ENCODE peak calls at places on chromosome 15, in five cellular contexts. One of them, this sample, is unnamed.

GRCh38 chr15:74628949-74629348 is 13.3 kb downstream of the CLK3 start:
- DNase-seq in transverse colon: no peak
- DNase-seq in ovary: no peak
- DNase-seq in body of pancreas: no peak
- DNase-seq in sigmoid colon: no peak
- DNase-seq in this sample: no peak

GRCh38 chr15:40843885-40844542 is at the start of gene SPINT1:
- DNase-seq in transverse colon: peak
- DNase-seq in ovary: no peak
- DNase-seq in body of pancreas: peak
- DNase-seq in sigmoid colon: no peak
- DNase-seq in this sample: no peak

GRCh38 chr15:69522361-69522760 is 69.7 kb downstream of the RPLP1 start:
- DNase-seq in transverse colon: no peak
- DNase-seq in ovary: no peak
- DNase-seq in body of pancreas: no peak
- DNase-seq in sigmoid colon: no peak
- DNase-seq in this sample: no peak

GRCh38 chr15:60933914-60934885 is 294.9 kb downstream of the RORA start:
- DNase-seq in transverse colon: no peak
- DNase-seq in ovary: no peak
- DNase-seq in body of pancreas: no peak
- DNase-seq in sigmoid colon: no peak
- DNase-seq in this sample: no peak

GRCh38 chr15:68372291-68372811 is 59.6 kb downstream of the ITGA11 start:
- DNase-seq in transverse colon: no peak
- DNase-seq in ovary: peak
- DNase-seq in body of pancreas: no peak
- DNase-seq in sigmoid colon: peak
- DNase-seq in this sample: peak

GRCh38 chr15:69794643-69795461 is 302.9 kb downstream of the TLE3 start:
- DNase-seq in transverse colon: no peak
- DNase-seq in ovary: peak
- DNase-seq in body of pancreas: peak
- DNase-seq in sigmoid colon: peak
- DNase-seq in this sample: no peak

GRCh38 chr15:70121656-70122297 is 24.1 kb upstream of the TLE3 start:
- DNase-seq in transverse colon: peak
- DNase-seq in ovary: peak
- DNase-seq in body of pancreas: no peak
- DNase-seq in sigmoid colon: peak
- DNase-seq in this sample: peak

GRCh38 chr15:80932989-80933388 is 56.6 kb downstream of the MESD start:
- DNase-seq in transverse colon: peak
- DNase-seq in ovary: peak
- DNase-seq in body of pancreas: no peak
- DNase-seq in sigmoid colon: peak
- DNase-seq in this sample: peak

GRCh38 chr15:88433046-88433685 is 34.0 kb downstream of the MRPL46 start:
- DNase-seq in transverse colon: no peak
- DNase-seq in ovary: no peak
- DNase-seq in body of pancreas: no peak
- DNase-seq in sigmoid colon: no peak
- DNase-seq in this sample: no peak

GRCh38 chr15:57865294-57865693 is 158.8 kb downstream of the POLR2M start:
- DNase-seq in transverse colon: no peak
- DNase-seq in ovary: no peak
- DNase-seq in body of pancreas: no peak
- DNase-seq in sigmoid colon: no peak
- DNase-seq in this sample: no peak
- TF ChIP-seq CTCF in transverse colon: no peak
- TF ChIP-seq CTCF in ovary: no peak
- TF ChIP-seq CTCF in body of pancreas: peak
- TF ChIP-seq CTCF in sigmoid colon: no peak
- TF ChIP-seq CTCF in this sample: peak

GRCh38 chr15:27645672-27646071 is 453.4 kb downstream of the OCA2 start:
- DNase-seq in transverse colon: no peak
- DNase-seq in ovary: no peak
- DNase-seq in body of pancreas: no peak
- DNase-seq in sigmoid colon: no peak
- DNase-seq in this sample: no peak
- TF ChIP-seq POLR2A in transverse colon: no peak
- TF ChIP-seq POLR2A in ovary: no peak
- TF ChIP-seq POLR2A in body of pancreas: no peak
- TF ChIP-seq POLR2A in sigmoid colon: no peak
- TF ChIP-seq POLR2A in this sample: no peak

GRCh38 chr15:48336940-48337339 is 5.7 kb downstream of the DUT start:
- DNase-seq in transverse colon: no peak
- DNase-seq in ovary: no peak
- DNase-seq in body of pancreas: no peak
- DNase-seq in sigmoid colon: no peak
- DNase-seq in this sample: no peak

GRCh38 chr15:48331796-48332641 is 790 bp downstream of the DUT start:
- DNase-seq in transverse colon: peak
- DNase-seq in ovary: peak
- DNase-seq in body of pancreas: peak
- DNase-seq in sigmoid colon: peak
- DNase-seq in this sample: peak

GRCh38 chr15:48333553-48333952 is 2.3 kb downstream of the DUT start:
- DNase-seq in transverse colon: no peak
- DNase-seq in ovary: no peak
- DNase-seq in body of pancreas: no peak
- DNase-seq in sigmoid colon: no peak
- DNase-seq in this sample: no peak

GRCh38 chr15:48332642-48333034 is 1.4 kb downstream of the DUT start:
- DNase-seq in transverse colon: no peak
- DNase-seq in ovary: no peak
- DNase-seq in body of pancreas: no peak
- DNase-seq in sigmoid colon: no peak
- DNase-seq in this sample: no peak

GRCh38 chr15:48334260-48334659 is 3.0 kb downstream of the DUT start:
- DNase-seq in transverse colon: no peak
- DNase-seq in ovary: no peak
- DNase-seq in body of pancreas: no peak
- DNase-seq in sigmoid colon: no peak
- DNase-seq in this sample: no peak
- TF ChIP-seq CTCF in transverse colon: no peak
- TF ChIP-seq CTCF in ovary: no peak
- TF ChIP-seq CTCF in body of pancreas: no peak
- TF ChIP-seq CTCF in sigmoid colon: no peak
- TF ChIP-seq CTCF in this sample: no peak

GRCh38 chr15:84886984-84887299 is 2.5 kb downstream of the SLC28A1 start:
- DNase-seq in transverse colon: no peak
- DNase-seq in ovary: no peak
- DNase-seq in body of pancreas: no peak
- DNase-seq in sigmoid colon: no peak
- DNase-seq in this sample: no peak
- TF ChIP-seq POLR2A in transverse colon: no peak
- TF ChIP-seq POLR2A in ovary: no peak
- TF ChIP-seq POLR2A in body of pancreas: no peak
- TF ChIP-seq POLR2A in sigmoid colon: no peak
- TF ChIP-seq POLR2A in this sample: no peak

DNA sequence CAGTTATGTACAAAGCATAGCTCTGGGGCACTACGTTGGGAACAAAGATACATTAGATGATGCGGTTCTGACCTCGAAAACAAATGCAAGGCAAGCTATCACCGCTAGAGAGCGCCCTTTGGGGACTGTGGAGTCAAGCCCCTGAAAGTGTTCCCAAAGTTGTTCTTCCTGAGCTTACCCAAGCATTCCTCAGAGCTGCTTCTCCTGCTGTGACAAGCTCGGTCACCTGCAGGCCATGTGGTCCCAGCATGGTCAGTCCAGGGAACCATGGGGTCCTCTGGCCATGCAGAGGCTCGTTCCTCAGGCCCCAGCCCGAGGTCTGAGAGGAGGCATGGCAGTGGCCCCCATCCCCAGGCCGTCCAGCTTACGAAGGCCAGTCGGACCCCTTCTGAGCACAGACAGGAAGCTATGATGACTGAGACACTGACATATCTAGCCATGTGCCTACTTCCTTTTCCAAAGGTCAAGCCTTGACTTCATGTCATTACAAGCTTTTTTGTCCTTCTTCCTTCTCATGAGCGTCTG is 79.5 kb downstream of the ATP10A start:
- DNase-seq in transverse colon: no peak
- DNase-seq in ovary: no peak
- DNase-seq in body of pancreas: no peak
- DNase-seq in sigmoid colon: peak
- DNase-seq in this sample: no peak
- TF ChIP-seq CTCF in transverse colon: no peak
- TF ChIP-seq CTCF in ovary: no peak
- TF ChIP-seq CTCF in body of pancreas: no peak
- TF ChIP-seq CTCF in sigmoid colon: no peak
- TF ChIP-seq CTCF in this sample: peak

DNA sequence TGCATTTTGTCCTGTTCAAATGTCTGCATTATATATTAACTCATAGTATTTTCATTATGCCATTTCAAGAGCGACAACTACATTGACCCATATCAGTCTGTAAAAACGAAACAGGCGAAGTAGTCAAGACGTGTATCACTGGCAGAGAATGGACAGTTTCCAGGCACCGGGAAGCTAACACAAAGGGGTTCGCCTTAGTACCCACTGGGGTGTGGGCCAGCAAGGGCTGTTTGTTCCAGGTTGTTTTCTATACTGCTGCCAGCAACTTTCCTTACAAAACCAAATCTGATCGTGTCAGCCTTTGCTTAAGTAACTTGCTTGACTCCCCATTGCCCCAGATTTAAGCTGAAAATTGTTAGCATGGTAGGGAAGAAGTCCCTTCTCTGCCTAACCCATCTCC is 87.1 kb downstream of the CGNL1 start:
- DNase-seq in transverse colon: no peak
- DNase-seq in ovary: no peak
- DNase-seq in body of pancreas: no peak
- DNase-seq in sigmoid colon: no peak
- DNase-seq in this sample: no peak
- TF ChIP-seq POLR2A in transverse colon: no peak
- TF ChIP-seq POLR2A in ovary: no peak
- TF ChIP-seq POLR2A in body of pancreas: no peak
- TF ChIP-seq POLR2A in sigmoid colon: no peak
- TF ChIP-seq POLR2A in this sample: no peak

GRCh38 chr15:56102401-56102800 is 109.0 kb upstream of the NEDD4 start:
- DNase-seq in transverse colon: no peak
- DNase-seq in ovary: no peak
- DNase-seq in body of pancreas: no peak
- DNase-seq in sigmoid colon: no peak
- DNase-seq in this sample: no peak

GRCh38 chr15:56095406-56095805 is 102.0 kb upstream of the NEDD4 start:
- DNase-seq in transverse colon: no peak
- DNase-seq in ovary: no peak
- DNase-seq in body of pancreas: no peak
- DNase-seq in sigmoid colon: no peak
- DNase-seq in this sample: no peak

GRCh38 chr15:56099311-56099710 is 105.9 kb upstream of the NEDD4 start:
- DNase-seq in transverse colon: no peak
- DNase-seq in ovary: no peak
- DNase-seq in body of pancreas: no peak
- DNase-seq in sigmoid colon: no peak
- DNase-seq in this sample: no peak

DNA sequence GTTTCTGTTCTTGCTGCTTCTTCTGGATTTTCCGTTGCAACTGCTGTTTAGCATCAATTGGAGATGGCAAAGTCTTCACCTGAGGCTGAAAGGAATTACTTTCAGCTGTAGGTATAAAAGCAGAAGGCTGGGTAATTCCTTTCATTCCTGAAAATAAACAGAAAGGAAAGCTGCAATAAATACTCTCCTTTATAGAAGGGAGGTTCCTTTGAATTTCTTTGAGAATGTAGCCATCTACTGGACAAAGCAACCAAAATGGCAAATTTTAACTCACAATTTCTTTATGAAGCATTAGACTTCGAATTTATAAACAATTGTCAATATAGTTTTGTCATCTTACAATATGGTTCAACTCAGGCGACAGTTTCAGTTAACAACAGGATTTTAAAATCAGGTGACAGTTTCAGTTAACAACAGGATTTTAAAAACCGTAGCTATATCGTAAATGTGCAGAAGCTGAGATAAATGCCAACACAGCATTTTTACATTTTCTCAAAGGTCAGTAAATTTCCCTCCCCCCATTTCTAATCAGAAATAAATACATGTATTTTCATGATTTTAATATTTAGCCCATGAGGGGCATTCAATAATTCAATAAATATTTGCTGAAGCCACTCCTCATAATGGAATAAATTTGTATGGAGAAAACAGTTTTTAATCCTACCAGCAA is 105.0 kb upstream of the NEDD4 start:
- DNase-seq in transverse colon: no peak
- DNase-seq in ovary: no peak
- DNase-seq in body of pancreas: no peak
- DNase-seq in sigmoid colon: no peak
- DNase-seq in this sample: no peak
- TF ChIP-seq CTCF in transverse colon: no peak
- TF ChIP-seq CTCF in ovary: no peak
- TF ChIP-seq CTCF in body of pancreas: no peak
- TF ChIP-seq CTCF in sigmoid colon: no peak
- TF ChIP-seq CTCF in this sample: no peak

GRCh38 chr15:101723161-101723873 is 956 bp downstream of the TARS3 start:
- DNase-seq in transverse colon: peak
- DNase-seq in ovary: no peak
- DNase-seq in body of pancreas: no peak
- DNase-seq in sigmoid colon: no peak
- DNase-seq in this sample: no peak
- TF ChIP-seq POLR2A in transverse colon: no peak
- TF ChIP-seq POLR2A in ovary: no peak
- TF ChIP-seq POLR2A in body of pancreas: no peak
- TF ChIP-seq POLR2A in sigmoid colon: no peak
- TF ChIP-seq POLR2A in this sample: no peak

DNA sequence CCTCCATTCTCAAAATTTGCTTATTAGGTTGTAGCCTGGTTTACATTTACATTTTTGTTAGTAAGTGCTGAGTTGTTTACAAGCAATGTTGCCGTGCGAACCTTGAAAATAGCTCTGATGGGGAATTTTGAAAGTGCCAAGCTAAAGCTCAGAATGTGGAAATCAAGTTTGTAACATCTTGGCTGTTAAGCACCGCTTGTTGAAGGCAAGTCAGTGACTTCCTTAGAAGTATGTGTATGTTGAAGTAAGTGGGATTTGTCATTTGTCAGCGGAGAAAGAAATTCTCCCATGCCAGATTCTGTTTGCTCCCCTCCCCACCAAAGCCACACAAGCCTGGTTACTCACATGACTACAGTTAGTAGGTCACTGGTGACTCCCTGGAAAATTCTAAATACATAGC is 390.8 kb upstream of the SEMA6D start:
- DNase-seq in transverse colon: no peak
- DNase-seq in ovary: no peak
- DNase-seq in body of pancreas: no peak
- DNase-seq in sigmoid colon: no peak
- DNase-seq in this sample: no peak
- TF ChIP-seq CTCF in transverse colon: no peak
- TF ChIP-seq CTCF in ovary: no peak
- TF ChIP-seq CTCF in body of pancreas: no peak
- TF ChIP-seq CTCF in sigmoid colon: no peak
- TF ChIP-seq CTCF in this sample: no peak

This sample was measured in heart left ventricle.